ENCODE peak calls at places on chromosome 22, in five cellular contexts. D is heart right ventricle, V is WERI-Rb-1, T is MM.1S, X is fibroblast of lung. I is an unnamed sample.

GRCh38 chr22:19871845-19872778 is 17.4 kb upstream of the GNB1L start:
- DNase-seq in D (no peak), V (no peak), T (no peak), X (no peak), I (no peak)

GRCh38 chr22:27746918-27747317 is 54.6 kb downstream of the MN1 start:
- DNase-seq in D (no peak), V (no peak), T (no peak), X (no peak), I (no peak)

GRCh38 chr22:24965822-24966626 is 13.5 kb downstream of the KIAA1671 start:
- DNase-seq in D (no peak), V (no peak), T (peak), X (no peak), I (no peak)

GRCh38 chr22:24819941-24820461 is 14.0 kb downstream of the SGSM1 start:
- DNase-seq in D (peak), V (no peak), T (no peak), X (no peak), I (no peak)

GRCh38 chr22:19981171-19981960 is 35.3 kb downstream of the ARVCF start:
- DNase-seq in D (no peak), V (no peak), T (no peak), X (no peak), I (no peak)

GRCh38 chr22:17845340-17845739 is 71.1 kb upstream of the BID start:
- DNase-seq in D (no peak), V (no peak), T (no peak), X (no peak), I (no peak)

GRCh38 chr22:36331912-36332622 is 55.7 kb downstream of the MYH9 start:
- DNase-seq in D (peak), V (peak), T (peak), X (peak), I (peak)

GRCh38 chr22:23837911-23838685 is 708 bp downstream of the DERL3 start:
- DNase-seq in D (no peak), V (no peak), T (no peak), X (no peak), I (no peak)

GRCh38 chr22:18001040-18001893 is 23.1 kb downstream of the MICAL3 start:
- DNase-seq in D (peak), V (peak), T (peak), X (peak), I (peak)

GRCh38 chr22:36335621-36336020 is 52.1 kb downstream of the MYH9 start:
- DNase-seq in D (no peak), V (no peak), T (no peak), X (no peak), I (no peak)

GRCh38 chr22:33913188-33913587 is 7.1 kb downstream of the LARGE1 start:
- DNase-seq in D (no peak), V (no peak), T (no peak), X (no peak), I (no peak)
- TF ChIP-seq CTCF in D (no peak), V (no peak), T (no peak), X (no peak), I (no peak)

GRCh38 chr22:41856484-41856883 is 23.6 kb downstream of the SREBF2 start:
- DNase-seq in D (no peak), V (no peak), T (no peak), X (no peak), I (no peak)

GRCh38 chr22:41862530-41863266 is 29.8 kb downstream of the SREBF2 start:
- DNase-seq in D (no peak), V (no peak), T (no peak), X (peak), I (peak)

GRCh38 chr22:41857860-41858199 is 24.9 kb downstream of the SREBF2 start:
- DNase-seq in D (no peak), V (no peak), T (no peak), X (no peak), I (no peak)

GRCh38 chr22:41862160-41862529 is 29.2 kb downstream of the SREBF2 start:
- DNase-seq in D (no peak), V (no peak), T (no peak), X (peak), I (peak)

DNA sequence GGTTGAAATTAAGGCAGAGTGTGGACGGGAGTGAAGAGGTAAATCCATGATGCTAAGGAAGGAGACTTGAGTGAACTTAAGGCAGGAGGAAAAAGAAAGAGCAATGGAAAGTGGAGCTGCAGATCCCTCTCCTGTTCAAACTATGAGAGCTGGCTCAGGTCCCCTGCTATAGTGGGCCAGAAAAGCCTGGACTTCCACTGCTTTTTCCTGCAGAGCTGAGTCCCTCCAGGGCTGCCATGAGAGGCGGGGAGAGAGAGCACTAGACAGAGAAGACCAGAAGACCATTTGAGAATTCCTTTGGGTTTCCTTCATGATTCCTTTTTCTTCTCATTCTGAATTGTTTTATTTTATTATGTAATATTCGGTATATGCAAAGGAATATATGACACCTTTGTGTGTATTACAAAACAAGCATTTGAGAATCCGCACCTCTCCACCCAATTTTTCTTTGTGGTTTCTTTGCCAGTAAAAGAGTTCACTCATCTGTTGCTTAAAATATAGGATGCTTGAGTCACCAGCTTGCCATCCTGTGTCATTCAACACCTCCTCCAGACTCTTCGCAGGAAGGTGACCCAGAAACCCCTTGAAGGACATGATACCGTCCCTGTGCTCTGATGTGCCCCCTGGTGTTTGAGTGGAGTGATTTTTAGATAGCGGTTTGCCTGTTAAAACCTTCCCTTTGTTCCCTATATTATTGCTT is 24.4 kb downstream of the SREBF2 start:
- DNase-seq in D (peak), V (peak), T (no peak), X (peak), I (peak)
- TF ChIP-seq CTCF in D (peak), V (peak), T (peak), X (peak), I (peak)

GRCh38 chr22:40898850-40899357 is 37.0 kb upstream of the DNAJB7 start:
- DNase-seq in D (no peak), V (no peak), T (peak), X (peak), I (peak)
- TF ChIP-seq CTCF in D (no peak), V (peak), T (peak), X (peak), I (peak)

GRCh38 chr22:38304526-38304925 is 12.7 kb downstream of the CSNK1E start:
- DNase-seq in D (peak), V (no peak), T (no peak), X (no peak), I (no peak)
- TF ChIP-seq CTCF in D (peak), V (peak), T (no peak), X (no peak), I (no peak)

DNA sequence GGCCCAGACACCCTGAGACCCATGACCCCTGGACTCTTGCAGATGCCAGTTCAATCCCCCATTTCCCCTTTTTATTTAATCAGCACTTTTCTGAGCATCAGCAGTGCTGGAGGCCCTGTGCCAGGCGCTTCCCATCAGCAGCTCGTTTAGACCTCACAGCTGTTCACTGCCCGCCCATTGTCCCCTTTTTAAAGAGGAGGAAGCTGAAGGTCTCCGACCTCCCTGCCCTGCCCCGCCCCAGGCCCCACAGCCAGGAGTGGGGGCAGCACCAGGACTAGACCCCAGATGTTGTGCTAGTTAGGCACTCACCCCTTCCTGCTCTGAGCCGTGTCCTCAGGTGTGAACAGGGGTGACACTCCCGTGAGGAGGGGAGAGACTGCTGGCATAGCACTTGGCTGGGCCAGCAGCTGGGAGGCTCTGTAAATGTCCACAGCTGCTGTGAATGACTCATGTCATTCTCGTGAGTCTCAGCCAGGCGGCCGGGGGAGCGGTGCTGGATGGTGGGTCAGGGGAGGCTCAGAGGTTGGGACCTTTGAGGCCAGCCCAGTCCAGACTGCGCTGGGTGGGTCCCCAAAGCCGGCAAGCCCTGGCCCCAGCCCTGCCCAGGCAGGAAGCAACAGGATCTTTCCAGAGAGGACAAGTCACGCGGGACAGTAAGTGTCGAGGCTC is 19.9 kb downstream of the EMID1 start:
- DNase-seq in D (peak), V (no peak), T (no peak), X (peak), I (no peak)
- TF ChIP-seq CTCF in D (no peak), V (no peak), T (no peak), X (no peak), I (no peak)

DNA sequence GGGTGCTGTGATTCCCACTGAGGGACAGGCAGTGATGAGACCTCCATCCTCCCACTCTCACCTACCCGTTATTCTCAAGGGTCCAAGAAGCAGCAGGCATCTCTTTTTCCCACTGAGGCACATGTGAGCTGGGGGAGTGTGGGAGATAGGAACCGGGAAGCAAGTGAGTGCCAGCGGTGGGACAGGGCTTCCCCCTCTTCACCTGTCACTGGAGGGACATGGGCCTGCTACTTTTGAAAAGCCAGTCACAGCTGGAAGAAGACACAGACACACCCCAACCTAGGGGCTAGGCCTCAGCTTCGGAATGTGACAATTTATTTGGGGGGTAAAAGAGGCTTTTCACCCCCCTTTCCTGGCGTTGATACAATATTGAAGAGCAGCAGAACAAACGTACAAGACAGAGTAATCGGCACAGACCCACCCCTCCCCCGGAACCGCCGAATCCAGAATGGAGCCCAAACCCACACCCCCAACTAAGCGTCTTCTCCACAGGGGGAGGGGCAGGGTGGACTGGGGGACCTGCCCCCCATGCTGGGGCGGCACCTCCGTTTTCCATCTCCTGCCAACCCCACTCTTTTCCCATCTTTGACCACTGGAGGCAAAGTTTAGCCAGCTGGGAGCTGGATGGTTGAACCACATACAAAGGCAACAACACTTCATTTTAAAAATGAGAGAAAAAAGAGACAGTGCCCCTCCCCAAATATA is 10.7 kb downstream of the CBX6 start:
- DNase-seq in D (no peak), V (no peak), T (no peak), X (no peak), I (no peak)
- TF ChIP-seq CTCF in D (no peak), V (peak), T (no peak), X (peak), I (no peak)

DNA sequence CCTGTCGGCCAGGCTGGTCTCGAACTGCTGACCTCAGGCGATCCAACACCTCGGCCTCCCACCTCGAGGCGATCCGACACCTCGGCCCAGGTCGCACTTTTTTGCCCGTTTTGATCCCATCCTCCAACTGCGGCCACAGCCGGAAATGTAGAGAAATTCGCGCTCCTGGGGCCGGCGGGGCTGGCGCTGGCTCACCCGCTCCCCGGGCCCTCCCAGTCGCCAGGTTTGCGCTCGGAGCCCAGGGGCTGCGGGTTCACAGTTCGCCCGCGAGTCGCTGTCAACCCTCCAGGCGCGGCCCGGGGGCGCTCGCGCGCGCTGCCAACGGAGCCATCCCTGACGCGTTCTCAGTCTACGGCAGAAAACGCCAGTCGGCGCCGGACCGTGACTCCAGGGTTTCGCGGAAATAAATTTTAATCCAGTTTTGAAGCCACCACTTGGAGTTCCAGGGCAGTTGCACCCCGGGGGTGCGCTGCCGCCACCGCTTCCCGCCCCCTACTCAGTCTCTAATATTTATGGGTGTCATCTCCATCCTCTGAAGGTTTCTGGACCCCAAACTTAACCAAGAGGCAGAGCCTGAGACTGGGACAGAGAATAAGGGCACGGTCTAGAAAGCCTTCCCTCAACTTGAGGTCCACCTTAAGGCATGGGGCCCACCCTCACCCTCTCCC is 1.5 kb upstream of the KLHDC7B start:
- DNase-seq in D (peak), V (peak), T (peak), X (peak), I (peak)
- TF ChIP-seq CTCF in D (peak), V (peak), T (peak), X (peak), I (peak)

GRCh38 chr22:46740910-46741785 is 3.1 kb upstream of the CERK start:
- DNase-seq in D (no peak), V (no peak), T (no peak), X (no peak), I (no peak)

GRCh38 chr22:46737105-46737975 is 712 bp downstream of the CERK start:
- DNase-seq in D (no peak), V (peak), T (peak), X (peak), I (peak)

GRCh38 chr22:46738642-46738960 is 549 bp upstream of the CERK start:
- DNase-seq in D (no peak), V (peak), T (peak), X (no peak), I (no peak)

GRCh38 chr22:46737976-46738641 is at the start of gene CERK:
- DNase-seq in D (peak), V (peak), T (peak), X (peak), I (peak)

GRCh38 chr22:46738961-46739870 is 1.2 kb upstream of the CERK start:
- DNase-seq in D (no peak), V (peak), T (peak), X (peak), I (peak)
- TF ChIP-seq CTCF in D (peak), V (no peak), T (peak), X (peak), I (peak)

GRCh38 chr22:48577014-48577690 is 1250.5 kb downstream of the BRD1 start:
- DNase-seq in D (no peak), V (peak), T (no peak), X (no peak), I (no peak)
- TF ChIP-seq CTCF in D (no peak), V (peak), T (no peak), X (no peak), I (no peak)